ENCODE peak calls at places on chromosomes 5 and 9, in nine cellular contexts. Q is T-cell, X is activated B cell treated with CpG ODN at 0.5 μM for 24 hours, F is PC-3, N is lower lobe of right lung, U is transverse colon, L is NCI-H1417 treated with DMSO at 0.1 percent for 48 hours, R is NCI-H524, B is Panc1. I is an unnamed sample.

GRCh38 chr9:110058304-110058953 is 149.5 kb downstream of the C9orf152 start:
- DNase-seq in Q (peak; percentile 31), X (no peak), F (peak; percentile 79), N (no peak), U (peak; percentile 66), L (peak; percentile 42), R (peak; percentile 86), B (no peak), I (no peak)

GRCh38 chr9:123893831-123894460 is 36.0 kb downstream of the DENND1A start:
- DNase-seq in Q (no peak), X (no peak), F (peak; percentile 58), N (no peak), U (no peak), L (no peak), R (no peak), B (peak; percentile 2), I (no peak)

GRCh38 chr5:81207009-81207408 is 26.1 kb upstream of the CKMT2 start:
- DNase-seq in Q (no peak), X (no peak), F (no peak), N (no peak), U (no peak), L (no peak), R (peak; percentile 9), B (no peak), I (no peak)

GRCh38 chr5:179994622-179995323 is 76.8 kb downstream of the RNF130 start:
- DNase-seq in Q (no peak), X (no peak), F (no peak), N (no peak), U (no peak), L (no peak), R (no peak), B (no peak), I (no peak)

GRCh38 chr9:33752130-33752637 is 43.2 kb upstream of the PRSS3 start:
- DNase-seq in Q (no peak), X (no peak), F (peak; percentile 65), N (no peak), U (no peak), L (no peak), R (no peak), B (no peak), I (no peak)

GRCh38 chr5:40521925-40522324 is 157.8 kb upstream of the PTGER4 start:
- DNase-seq in Q (no peak), X (no peak), F (no peak), N (no peak), U (no peak), L (no peak), R (no peak), B (no peak), I (no peak)

GRCh38 chr9:119375892-119376291 is 6.7 kb upstream of the BRINP1 start:
- DNase-seq in Q (no peak), X (no peak), F (peak; percentile 10), N (no peak), U (peak; percentile 9), L (no peak), R (peak; percentile 75), B (no peak), I (no peak)

GRCh38 chr9:72586388-72587160 is 65.2 kb downstream of the TMC1 start:
- DNase-seq in Q (no peak), X (no peak), F (peak; percentile 85), N (no peak), U (peak; percentile 44), L (no peak), R (no peak), B (no peak), I (no peak)

GRCh38 chr9:7153566-7153965 is 395.8 kb downstream of the KDM4C start:
- DNase-seq in Q (no peak), X (no peak), F (no peak), N (no peak), U (no peak), L (no peak), R (no peak), B (no peak), I (no peak)

GRCh38 chr5:16602182-16602581 is 14.6 kb downstream of the RETREG1 start:
- DNase-seq in Q (no peak), X (no peak), F (no peak), N (no peak), U (no peak), L (no peak), R (no peak), B (no peak), I (no peak)

GRCh38 chr5:157718529-157718928 is 12.7 kb upstream of the THG1L start:
- DNase-seq in Q (peak; percentile 11), X (no peak), F (peak; percentile 92), N (no peak), U (no peak), L (no peak), R (peak; percentile 44), B (peak; percentile 48), I (peak; percentile 50)

GRCh38 chr5:127826011-127826410 is 122.8 kb downstream of the CCDC192 start:
- DNase-seq in Q (no peak), X (no peak), F (no peak), N (no peak), U (no peak), L (no peak), R (no peak), B (no peak), I (no peak)

GRCh38 chr5:139696894-139697658 is 48.9 kb downstream of the CXXC5 start:
- DNase-seq in Q (no peak), X (no peak), F (peak; percentile 35), N (peak; percentile 77), U (peak; percentile 59), L (no peak), R (peak; percentile 20), B (no peak), I (no peak)

GRCh38 chr5:43815504-43815903 is 212.5 kb downstream of the NNT start:
- DNase-seq in Q (no peak), X (no peak), F (no peak), N (no peak), U (no peak), L (no peak), R (no peak), B (no peak), I (no peak)

GRCh38 chr5:78561261-78561660 is 87.3 kb downstream of the LHFPL2 start:
- DNase-seq in Q (no peak), X (no peak), F (no peak), N (no peak), U (no peak), L (no peak), R (no peak), B (no peak), I (no peak)

GRCh38 chr9:72589684-72590555 is 68.5 kb downstream of the TMC1 start:
- DNase-seq in Q (no peak), X (no peak), F (no peak), N (no peak), U (no peak), L (no peak), R (peak; percentile 20), B (no peak), I (no peak)

GRCh38 chr9:726005-726404 is 115.5 kb upstream of the DMRT1 start:
- DNase-seq in Q (no peak), X (no peak), F (no peak), N (no peak), U (no peak), L (no peak), R (no peak), B (no peak), I (no peak)

GRCh38 chr5:133899506-133899905 is 68.9 kb downstream of the C5orf15 start:
- DNase-seq in Q (no peak), X (no peak), F (no peak), N (no peak), U (no peak), L (no peak), R (no peak), B (no peak), I (no peak)

GRCh38 chr9:104923289-104923688 is 4.7 kb downstream of the ABCA1 start:
- DNase-seq in Q (no peak), X (no peak), F (no peak), N (no peak), U (no peak), L (no peak), R (no peak), B (no peak), I (no peak)

GRCh38 chr5:80864706-80865435 is 95.3 kb upstream of the RASGRF2 start:
- DNase-seq in Q (no peak), X (no peak), F (peak; percentile 28), N (no peak), U (no peak), L (no peak), R (no peak), B (no peak), I (no peak)

GRCh38 chr5:62167651-62168050 is 138.4 kb upstream of the KIF2A start:
- DNase-seq in Q (no peak), X (no peak), F (no peak), N (no peak), U (no peak), L (no peak), R (no peak), B (no peak), I (no peak)

GRCh38 chr5:7927466-7928375 is 58.8 kb downstream of the MTRR start:
- DNase-seq in Q (no peak), X (no peak), F (peak; percentile 86), N (no peak), U (peak; percentile 74), L (peak; percentile 44), R (peak; percentile 77), B (peak; percentile 48), I (no peak)

GRCh38 chr5:61866930-61867329 is 439.1 kb upstream of the KIF2A start:
- DNase-seq in Q (no peak), X (no peak), F (peak; percentile 66), N (no peak), U (no peak), L (no peak), R (no peak), B (no peak), I (no peak)

GRCh38 chr5:75756991-75757390 is 39.8 kb upstream of the POC5 start:
- DNase-seq in Q (no peak), X (no peak), F (peak; percentile 4), N (no peak), U (no peak), L (no peak), R (no peak), B (no peak), I (no peak)

GRCh38 chr5:140707812-140708211 is 7.6 kb downstream of the ZMAT2 start:
- DNase-seq in Q (no peak), X (no peak), F (no peak), N (no peak), U (no peak), L (no peak), R (no peak), B (no peak), I (no peak)

GRCh38 chr5:52786937-52787599 is 648 bp upstream of the ITGA1 start:
- DNase-seq in Q (peak; percentile 29), X (no peak), F (no peak), N (peak; percentile 32), U (peak; percentile 64), L (no peak), R (no peak), B (no peak), I (no peak)

GRCh38 chr9:94867842-94868312 is 141.4 kb downstream of the AOPEP start:
- DNase-seq in Q (no peak), X (no peak), F (peak; percentile 93), N (no peak), U (no peak), L (no peak), R (no peak), B (no peak), I (peak; percentile 56)